ENCODE peak calls at places on chromosomes 4 and X, in seven cellular contexts. S is suprapubic skin, D is prostate gland, A is H1, Y is GM23248, P is psoas muscle, W is pancreas. X is an unnamed sample.

GRCh38 chrX:48958635-48959094 is 1.3 kb upstream of the OTUD5 start:
- DNase-seq in P (peak; percentile 82), Y (peak; percentile 86), A (no peak), W (no peak), D (peak; percentile 6), S (no peak), X (no peak)

GRCh38 chr4:92618968-92619367 is 315.2 kb downstream of the GRID2 start:
- DNase-seq in A (no peak), S (no peak), P (no peak), Y (no peak), D (no peak), W (no peak), X (no peak)

GRCh38 chrX:106935175-106935574 is 15.0 kb downstream of the CLDN2 start:
- DNase-seq in S (no peak), W (no peak), P (no peak), A (no peak), D (no peak), Y (no peak), X (no peak)

GRCh38 chrX:37905436-37906147 is 58.2 kb upstream of the DYNLT3 start:
- DNase-seq in P (no peak), A (peak; percentile 50), S (no peak), W (peak; percentile 63), D (no peak), Y (peak; percentile 23), X (no peak)

GRCh38 chr4:38917481-38918025 is 49.9 kb downstream of the FAM114A1 start:
- DNase-seq in D (no peak), A (no peak), Y (no peak), W (no peak), P (no peak), S (no peak), X (no peak)

GRCh38 chr4:139595989-139596679 is 40.1 kb upstream of the SETD7 start:
- DNase-seq in Y (peak; percentile 78), A (no peak), W (no peak), D (no peak), S (peak; percentile 80), P (peak; percentile 69), X (no peak)

GRCh38 chrX:113929004-113929403 is 654.9 kb upstream of the HTR2C start:
- DNase-seq in P (no peak), D (peak; percentile 3), Y (peak; percentile 32), S (no peak), A (peak; percentile 50), W (no peak), X (peak; percentile 0)

GRCh38 chrX:80792205-80792604 is 17.5 kb downstream of the BRWD3 start:
- DNase-seq in W (no peak), P (no peak), Y (no peak), S (no peak), A (no peak), D (no peak), X (no peak)

GRCh38 chr4:185183622-185184281 is 20.0 kb downstream of the CFAP97 start:
- DNase-seq in Y (peak; percentile 96), A (no peak), P (peak; percentile 68), S (peak; percentile 91), D (peak; percentile 93), W (peak; percentile 65), X (peak; percentile 4)

GRCh38 chrX:81120936-81121351 is 80.8 kb downstream of the HMGN5 start:
- DNase-seq in A (no peak), Y (peak; percentile 74), P (peak; percentile 53), S (no peak), D (peak; percentile 16), W (no peak), X (peak; percentile 17)

GRCh38 chr4:8766610-8767009 is 105.0 kb downstream of the HMX1 start:
- DNase-seq in Y (no peak), W (peak; percentile 33), P (peak; percentile 13), D (no peak), A (no peak), S (peak; percentile 59), X (no peak)

GRCh38 chr4:186132577-186133277 is 28.2 kb downstream of the FAM149A start:
- DNase-seq in P (no peak), W (no peak), Y (peak; percentile 14), S (no peak), A (peak; percentile 34), D (no peak), X (no peak)

GRCh38 chrX:24515447-24515846 is 50.4 kb downstream of the PDK3 start:
- DNase-seq in A (no peak), W (no peak), Y (no peak), P (no peak), D (no peak), S (no peak), X (no peak)

GRCh38 chr4:186881521-186882220 is 158.0 kb upstream of the FAT1 start:
- DNase-seq in A (no peak), W (no peak), Y (peak; percentile 70), D (no peak), P (no peak), S (no peak), X (no peak)

GRCh38 chr4:41050840-41051775 is 163.2 kb downstream of the APBB2 start:
- DNase-seq in Y (peak; percentile 4), P (no peak), A (no peak), D (no peak), W (no peak), S (no peak), X (no peak)

GRCh38 chr4:143082698-143083097 is 102.0 kb upstream of the USP38 start:
- DNase-seq in P (no peak), Y (no peak), W (no peak), S (no peak), A (no peak), D (no peak), X (no peak)

GRCh38 chr4:32207456-32207855 is 1487.3 kb downstream of the PCDH7 start:
- DNase-seq in S (no peak), A (no peak), P (no peak), D (no peak), Y (no peak), W (no peak), X (no peak)

GRCh38 chrX:130902446-130902782 is 595 bp downstream of the ENOX2 start:
- DNase-seq in P (no peak), S (no peak), A (no peak), Y (no peak), D (no peak), W (no peak), X (no peak)

GRCh38 chr4:155658665-155659064 is 8.0 kb upstream of the GUCY1A1 start:
- DNase-seq in W (no peak), S (no peak), D (no peak), Y (no peak), A (no peak), P (no peak), X (no peak)
- H3K27ac ChIP-seq in W (no peak overlapping the region), S (no peak overlapping the region), D (no peak overlapping the region), Y (no peak overlapping the region), A (no peak overlapping the region), P (no peak overlapping the region), X (no peak overlapping the region)

GRCh38 chrX:132508834-132509233 is 20.0 kb upstream of the MBNL3 start:
- DNase-seq in P (no peak), S (no peak), A (no peak), W (no peak), Y (no peak), D (no peak), X (no peak)

GRCh38 chrX:132505116-132505515 is 16.3 kb upstream of the MBNL3 start:
- DNase-seq in W (no peak), P (no peak), D (no peak), A (no peak), Y (peak; percentile 36), S (no peak), X (no peak)

GRCh38 chrX:132501606-132502005 is 12.8 kb upstream of the MBNL3 start:
- DNase-seq in P (no peak), W (no peak), S (no peak), Y (no peak), D (no peak), A (no peak), X (no peak)

DNA sequence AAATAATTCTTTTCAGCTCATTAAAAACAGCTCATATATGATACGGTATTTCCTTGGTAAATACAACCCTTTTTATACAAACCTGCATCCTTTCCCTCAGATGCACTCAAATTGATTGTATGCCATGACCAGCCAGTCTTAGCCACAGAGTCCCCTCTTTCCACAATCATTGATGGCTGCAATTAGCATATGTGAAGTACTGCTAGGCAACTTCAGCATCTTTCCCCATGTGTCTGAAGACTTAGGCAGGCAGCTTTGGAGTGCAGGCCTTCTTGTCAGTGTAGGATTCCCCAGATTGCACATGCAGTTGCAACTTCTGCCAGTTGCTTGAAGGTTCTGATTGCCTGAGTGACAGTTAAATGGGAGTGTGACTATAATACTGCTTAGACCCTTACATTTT is 15.6 kb upstream of the MBNL3 start:
- DNase-seq in Y (no peak), W (no peak), P (no peak), D (no peak), A (no peak), S (no peak), X (no peak)
- H3K27ac ChIP-seq in Y (no peak overlapping the region), W (no peak overlapping the region), P (no peak overlapping the region), D (no peak overlapping the region), A (no peak overlapping the region), S (no peak overlapping the region), X (no peak overlapping the region)

DNA sequence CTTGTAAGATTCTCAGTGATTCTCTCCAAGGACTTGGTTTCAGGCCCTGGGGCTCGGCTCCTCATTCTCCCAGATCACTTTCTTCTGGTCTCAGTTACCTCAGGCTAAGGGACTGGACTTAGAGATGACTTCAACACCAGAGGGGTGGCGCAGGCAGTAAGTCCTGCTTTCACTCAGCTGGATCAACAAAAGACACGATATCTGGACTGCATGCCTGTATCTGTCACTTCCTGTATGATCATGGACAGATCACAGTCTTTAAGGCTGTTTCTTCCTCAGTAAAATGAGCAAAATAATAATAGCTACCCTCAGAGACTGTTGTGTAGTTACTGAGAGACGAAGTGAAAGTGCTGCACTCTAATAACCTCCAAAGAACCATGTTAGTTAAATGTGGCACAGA is 19.5 kb upstream of the CXCR3 start:
- DNase-seq in D (no peak), P (no peak), Y (peak; percentile 68), S (no peak), A (no peak), W (no peak), X (no peak)
- H3K27ac ChIP-seq in D (no peak overlapping the region), P (peak overlapping the region; percentile 79), Y (peak overlapping the region; percentile 56), S (no peak overlapping the region), A (no peak overlapping the region), W (no peak overlapping the region), X (no peak overlapping the region)

GRCh38 chr4:76802546-76803021 is 95.4 kb downstream of the SOWAHB start:
- DNase-seq in Y (peak; percentile 11), S (no peak), P (no peak), W (no peak), A (no peak), D (no peak), X (no peak)

GRCh38 chr4:76801621-76802545 is 96.1 kb downstream of the SOWAHB start:
- DNase-seq in Y (peak; percentile 50), S (no peak), D (no peak), P (no peak), W (no peak), A (no peak), X (no peak)

GRCh38 chr4:76806336-76806735 is 91.6 kb downstream of the SOWAHB start:
- DNase-seq in D (no peak), Y (no peak), S (no peak), A (no peak), W (no peak), P (no peak), X (no peak)

GRCh38 chr4:76803522-76803921 is 94.4 kb downstream of the SOWAHB start:
- DNase-seq in W (no peak), P (no peak), Y (peak; percentile 88), S (no peak), A (no peak), D (no peak), X (no peak)

DNA sequence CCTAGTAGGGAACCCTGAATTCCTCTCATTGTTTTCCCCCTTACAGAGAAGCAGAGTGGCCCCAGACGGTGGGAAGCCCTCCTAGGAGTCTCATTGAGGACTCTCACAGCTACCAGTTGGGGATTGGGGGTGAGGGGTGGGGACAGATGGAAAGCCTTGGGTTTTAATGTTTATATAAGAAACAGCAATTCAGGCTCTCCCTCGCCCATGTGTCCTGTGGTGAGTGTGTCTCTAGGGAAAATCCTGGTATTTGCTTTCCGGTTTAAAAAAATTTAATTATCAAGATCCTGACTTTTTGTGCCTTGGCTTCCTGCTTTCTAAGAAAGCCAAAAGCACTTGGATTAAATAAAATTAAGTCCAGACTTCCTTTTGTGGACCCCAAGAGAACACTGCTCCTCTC is 93.9 kb downstream of the SOWAHB start:
- DNase-seq in S (no peak), Y (peak; percentile 24), P (no peak), D (no peak), A (no peak), W (no peak), X (no peak)
- H3K27ac ChIP-seq in S (no peak overlapping the region), Y (peak overlapping the region; percentile 70), P (no peak overlapping the region), D (no peak overlapping the region), A (no peak overlapping the region), W (no peak overlapping the region), X (no peak overlapping the region)